ENCODE peak calls at places on chromosomes 6 and 20, in eight cellular contexts. Z is NCI-H526 treated with DMSO at 0.1 percent for 48 hours; L is PC-3; P is heart right ventricle; A is neural progenitor cell; V is stimulated activated effector memory CD8-positive, alpha-beta T cell treated with anti-CD3 and anti-CD28 coated beads, Interleukin-12 subunit alpha, Interleukin-12 subunit beta, amount 100 ng/mL, for 72 hours; F is activated CD8-positive, alpha-beta memory T cell treated with anti-CD3 and anti-CD28 coated beads for 24 hours; S is ELR. X is an unnamed sample.

GRCh38 chr20:9478801-9479200 is 35.6 kb upstream of the LAMP5 start:
- DNase-seq in S (no peak), Z (no peak), P (no peak), F (no peak), V (no peak), L (no peak), A (no peak), X (no peak)

GRCh38 chr20:37543828-37544227 is 16.2 kb upstream of the BLCAP start:
- DNase-seq in S (peak), F (peak), Z (no peak), A (no peak), P (no peak), V (no peak), L (peak), X (peak)

GRCh38 chr6:54910326-54910952 is 63.9 kb downstream of the FAM83B start:
- DNase-seq in A (no peak), V (no peak), F (no peak), P (no peak), S (no peak), Z (no peak), L (no peak), X (no peak)

GRCh38 chr6:34667481-34668238 is 28.9 kb downstream of the ILRUN start:
- DNase-seq in P (no peak), V (no peak), S (no peak), F (no peak), A (no peak), Z (no peak), L (no peak), X (no peak)

GRCh38 chr20:36519944-36520343 is 21.4 kb upstream of the MYL9 start:
- DNase-seq in P (no peak), F (no peak), S (peak), L (peak), A (no peak), Z (no peak), V (no peak), X (peak)

GRCh38 chr20:8082025-8082424 is 50.0 kb upstream of the PLCB1 start:
- DNase-seq in P (no peak), S (peak), F (no peak), A (peak), L (peak), Z (no peak), V (no peak), X (peak)

GRCh38 chr6:139777202-139777970 is 402.9 kb upstream of the CITED2 start:
- DNase-seq in F (no peak), S (no peak), V (no peak), A (peak), L (no peak), Z (no peak), P (no peak), X (no peak)

GRCh38 chr6:152648090-152648489 is 10.9 kb upstream of the SYNE1 start:
- DNase-seq in Z (no peak), A (no peak), P (no peak), L (no peak), V (no peak), F (no peak), S (no peak), X (no peak)

GRCh38 chr20:59788811-59789210 is 144.6 kb downstream of the SYCP2 start:
- DNase-seq in L (no peak), P (no peak), A (no peak), V (peak), F (no peak), Z (no peak), S (no peak), X (no peak)

GRCh38 chr20:45041464-45042337 is 59.2 kb downstream of the KCNS1 start:
- DNase-seq in L (peak), F (no peak), S (peak), P (no peak), V (no peak), A (no peak), Z (no peak), X (peak)

GRCh38 chr20:32628960-32629530 is 43.9 kb upstream of the NOL4L start:
- DNase-seq in V (no peak), A (no peak), S (no peak), F (no peak), L (no peak), Z (no peak), P (no peak), X (no peak)

GRCh38 chr6:31356216-31356945 is 598 bp downstream of the HLA-B start:
- DNase-seq in A (peak), F (peak), Z (peak), L (peak), S (peak), V (peak), P (peak), X (no peak)

GRCh38 chr20:23151885-23152284 is 65.8 kb upstream of the CD93 start:
- DNase-seq in S (no peak), P (peak), Z (no peak), A (no peak), F (no peak), L (no peak), V (no peak), X (no peak)

GRCh38 chr20:48904566-48905321 is 16.8 kb upstream of the ARFGEF2 start:
- DNase-seq in L (peak), F (peak), A (peak), V (peak), Z (no peak), P (peak), S (peak), X (peak)

GRCh38 chr6:142773859-142774258 is 171.1 kb downstream of the HIVEP2 start:
- DNase-seq in V (no peak), L (no peak), P (no peak), F (no peak), Z (no peak), A (no peak), S (no peak), X (no peak)

X was measured in EL.